ENCODE peak calls at places on chromosomes 5 and 9, in eight cellular contexts. T is NCI-H1105; L is GM04504; C is KBM-7; B is ACHN; I is AG04450; X is naive thymus-derived CD8-positive, alpha-beta T cell; A is MCF 10A. U is an unnamed sample.

GRCh38 chr9:110371411-110372013 is 33.8 kb upstream of the TXNDC8 start:
- DNase-seq in T (no peak), L (no peak), C (no peak), B (no peak), I (no peak), X (no peak), A (no peak), U (no peak)

GRCh38 chr9:20698799-20699198 is 14.7 kb downstream of the FOCAD start:
- DNase-seq in T (no peak), L (no peak), C (no peak), B (no peak), I (no peak), X (no peak), A (no peak), U (no peak)

GRCh38 chr5:2887401-2888348 is 136.2 kb upstream of the IRX2 start:
- DNase-seq in T (no peak), L (no peak), C (no peak), B (no peak), I (no peak), X (no peak), A (no peak), U (no peak)

GRCh38 chr5:172793577-172794488 is 22.8 kb upstream of the DUSP1 start:
- DNase-seq in T (no peak), L (no peak), C (peak; percentile 50), B (no peak), I (no peak), X (no peak), A (peak; percentile 59), U (no peak)

GRCh38 chr9:136903041-136903554 is 16.8 kb downstream of the TRAF2 start:
- DNase-seq in T (no peak), L (no peak), C (no peak), B (no peak), I (no peak), X (no peak), A (no peak), U (no peak)

GRCh38 chr9:71552480-71552879 is 215.8 kb downstream of the CEMIP2 start:
- DNase-seq in T (peak; percentile 88), L (no peak), C (no peak), B (no peak), I (no peak), X (no peak), A (no peak), U (no peak)

GRCh38 chr9:34562136-34562745 is 27.3 kb downstream of the CNTFR start:
- DNase-seq in T (no peak), L (no peak), C (peak; percentile 30), B (no peak), I (no peak), X (no peak), A (peak; percentile 16), U (no peak)

GRCh38 chr9:122355336-122355875 is 15.4 kb upstream of the PTGS1 start:
- DNase-seq in T (no peak), L (no peak), C (no peak), B (no peak), I (no peak), X (no peak), A (no peak), U (no peak)

GRCh38 chr9:95090871-95091573 is 226.5 kb downstream of the FANCC start:
- DNase-seq in T (no peak), L (no peak), C (no peak), B (no peak), I (no peak), X (no peak), A (no peak), U (no peak)

GRCh38 chr5:113345261-113345940 is 89.4 kb downstream of the TSSK1B start:
- DNase-seq in T (no peak), L (no peak), C (no peak), B (no peak), I (no peak), X (no peak), A (peak; percentile 92), U (no peak)

GRCh38 chr5:147464211-147464610 is 45.7 kb downstream of the DPYSL3 start:
- DNase-seq in T (peak; percentile 22), L (no peak), C (peak; percentile 15), B (peak; percentile 39), I (no peak), X (no peak), A (peak; percentile 68), U (no peak)

GRCh38 chr5:115816226-115817042 is at the start of gene CDO1:
- DNase-seq in T (no peak), L (no peak), C (peak; percentile 86), B (no peak), I (no peak), X (no peak), A (peak; percentile 13), U (peak; percentile 33)

GRCh38 chr9:121620777-121621437 is 30.5 kb upstream of the DAB2IP start:
- DNase-seq in T (no peak), L (no peak), C (peak; percentile 69), B (peak; percentile 32), I (no peak), X (no peak), A (peak; percentile 40), U (no peak)

GRCh38 chr9:69745716-69746538 is 13.9 kb downstream of the PTAR1 start:
- DNase-seq in T (no peak), L (no peak), C (peak; percentile 47), B (peak; percentile 22), I (no peak), X (no peak), A (no peak), U (no peak)

GRCh38 chr9:69120380-69121154 is 53.5 kb upstream of the TJP2 start:
- DNase-seq in T (peak; percentile 85), L (no peak), C (peak; percentile 40), B (peak; percentile 73), I (no peak), X (no peak), A (peak; percentile 76), U (peak; percentile 43)

GRCh38 chr9:33187519-33188218 is 20.5 kb upstream of the B4GALT1 start:
- DNase-seq in T (no peak), L (peak; percentile 81), C (no peak), B (no peak), I (no peak), X (no peak), A (no peak), U (no peak)

U was measured in B cell.